ENCODE peak calls at places on chromosomes 6 and 20, in eight cellular contexts. V, X, N, O, K, G, J and U are unnamed samples.

GRCh38 chr6:97705568-97705967 is 422.6 kb upstream of the MMS22L start:
- DNase-seq in K (peak), J (no peak), N (no peak), O (no peak), G (no peak), V (no peak), X (no peak), U (no peak)

GRCh38 chr6:146041282-146041681 is 12.4 kb downstream of the GRM1 start:
- DNase-seq in K (peak), X (no peak), O (no peak), V (no peak), J (peak), N (no peak), G (no peak), U (peak)

GRCh38 chr6:121691126-121691540 is 255.7 kb downstream of the GJA1 start:
- DNase-seq in K (peak), N (no peak), V (no peak), O (no peak), G (no peak), X (peak), J (no peak), U (no peak)

GRCh38 chr6:16064687-16065086 is 64.2 kb upstream of the MYLIP start:
- DNase-seq in V (no peak), X (no peak), O (no peak), J (no peak), N (no peak), G (no peak), K (no peak), U (no peak)

GRCh38 chr6:130920969-130921368 is 93.8 kb downstream of the SMLR1 start:
- DNase-seq in G (no peak), K (no peak), O (no peak), N (no peak), X (no peak), J (no peak), V (no peak), U (no peak)

GRCh38 chr20:24672181-24672880 is 202.9 kb downstream of the SYNDIG1 start:
- DNase-seq in J (no peak), G (no peak), V (peak), X (no peak), O (no peak), K (peak), N (no peak), U (no peak)

GRCh38 chr6:143515766-143516355 is 4.3 kb upstream of the FUCA2 start:
- DNase-seq in O (no peak), X (no peak), V (no peak), K (no peak), J (no peak), G (no peak), N (no peak), U (peak)

GRCh38 chr6:119110601-119111548 is 32.4 kb upstream of the FAM184A start:
- DNase-seq in V (no peak), K (peak), J (peak), G (no peak), O (peak), N (peak), X (peak), U (peak)

GRCh38 chr20:42530855-42531674 is 658.6 kb downstream of the PTPRT start:
- DNase-seq in K (peak), O (no peak), G (no peak), X (no peak), N (peak), J (peak), V (no peak), U (peak)

GRCh38 chr6:147676896-147677295 is 168.4 kb downstream of the SAMD5 start:
- DNase-seq in X (no peak), N (no peak), J (no peak), O (no peak), K (no peak), G (no peak), V (no peak), U (no peak)

GRCh38 chr20:32343438-32343837 is 14.7 kb upstream of the ASXL1 start:
- DNase-seq in K (peak), X (peak), G (no peak), J (no peak), V (no peak), O (no peak), N (no peak), U (no peak)

GRCh38 chr6:106258726-106259125 is 66.8 kb downstream of the ATG5 start:
- DNase-seq in G (no peak), K (no peak), N (no peak), O (no peak), V (no peak), X (no peak), J (no peak), U (no peak)

GRCh38 chr20:50376888-50377459 is 133.2 kb upstream of the PTPN1 start:
- DNase-seq in J (no peak), O (no peak), G (no peak), V (peak), X (no peak), N (no peak), K (no peak), U (no peak)

GRCh38 chr6:53086302-53086701 is 21.1 kb downstream of the FBXO9 start:
- DNase-seq in O (no peak), G (no peak), N (no peak), J (no peak), X (no peak), K (no peak), V (no peak), U (no peak)

GRCh38 chr6:143569035-143569434 is 57.5 kb upstream of the FUCA2 start:
- DNase-seq in J (no peak), G (no peak), K (peak), O (no peak), V (no peak), X (peak), N (no peak), U (peak)

GRCh38 chr6:106894978-106895702 is 79.4 kb downstream of the CD24 start:
- DNase-seq in J (peak), G (no peak), X (no peak), O (no peak), N (no peak), V (no peak), K (peak), U (no peak)

GRCh38 chr6:128885381-128885780 is 2.4 kb downstream of the LAMA2 start:
- DNase-seq in K (no peak), G (no peak), N (no peak), O (no peak), J (no peak), X (no peak), V (no peak), U (no peak)

GRCh38 chr6:105326216-105326615 is 76.7 kb downstream of the PREP start:
- DNase-seq in V (no peak), J (no peak), K (peak), X (no peak), G (no peak), O (no peak), N (no peak), U (no peak)

GRCh38 chr6:139520321-139520768 is 145.9 kb upstream of the CITED2 start:
- DNase-seq in K (peak), X (no peak), G (no peak), O (no peak), J (no peak), N (no peak), V (no peak), U (no peak)

GRCh38 chr6:163994566-163994965 is 580.0 kb downstream of the QKI start:
- DNase-seq in J (no peak), K (no peak), X (no peak), N (no peak), O (no peak), G (no peak), V (no peak), U (no peak)

GRCh38 chr6:109918227-109918626 is 59.9 kb upstream of the GPR6 start:
- DNase-seq in O (no peak), G (no peak), X (no peak), J (no peak), K (no peak), V (no peak), N (no peak), U (no peak)

GRCh38 chr6:137334884-137335283 is 115.7 kb upstream of the IFNGR1 start:
- DNase-seq in X (no peak), O (no peak), J (no peak), K (no peak), N (no peak), V (no peak), G (no peak), U (no peak)

GRCh38 chr6:3888153-3888957 is 39.2 kb downstream of the FAM50B start:
- DNase-seq in N (no peak), X (no peak), G (no peak), K (no peak), O (no peak), J (no peak), V (no peak), U (no peak)

GRCh38 chr6:40933864-40934263 is 105.2 kb downstream of the UNC5CL start:
- DNase-seq in K (no peak), J (no peak), G (no peak), O (no peak), V (no peak), X (no peak), N (no peak), U (no peak)

GRCh38 chr6:146433881-146434741 is 109.5 kb upstream of the RAB32 start:
- DNase-seq in X (peak), G (no peak), N (no peak), V (no peak), J (no peak), O (no peak), K (peak), U (peak)

GRCh38 chr6:7047966-7048365 is 59.8 kb upstream of the RREB1 start:
- DNase-seq in N (no peak), K (peak), O (no peak), G (no peak), J (no peak), X (no peak), V (no peak), U (no peak)

GRCh38 chr6:33769248-33769821 is 19.6 kb downstream of the LEMD2 start:
- DNase-seq in V (no peak), O (no peak), N (no peak), X (no peak), G (no peak), K (no peak), J (no peak), U (no peak)

GRCh38 chr6:5478380-5478779 is 217.1 kb downstream of the FARS2 start:
- DNase-seq in X (no peak), O (no peak), K (no peak), G (no peak), J (no peak), V (no peak), N (no peak), U (no peak)

GRCh38 chr6:28977351-28978136 is 27.6 kb downstream of the ZNF311 start:
- DNase-seq in K (peak), J (no peak), O (peak), N (no peak), X (peak), G (no peak), V (no peak), U (no peak)